ENCODE peak calls at places on chromosomes 2 and 18, in nine cellular contexts. One of them, this sample, is unnamed.

GRCh38 chr2:83584674-83585073 is 874.4 kb downstream of the SUCLG1 start:
- DNase-seq in adrenal gland: no peak
- DNase-seq in A549: no peak
- DNase-seq in cardiac muscle cell: no peak
- DNase-seq in Panc1: no peak
- DNase-seq in body of pancreas: no peak
- DNase-seq in progenitor cell of endocrine pancreas: no peak
- DNase-seq in GM12865: no peak
- DNase-seq in PC-9: no peak
- DNase-seq in this sample: no peak

GRCh38 chr18:56789004-56789888 is 138.1 kb downstream of the WDR7 start:
- DNase-seq in adrenal gland: no peak
- DNase-seq in A549: peak
- DNase-seq in cardiac muscle cell: peak
- DNase-seq in Panc1: peak
- DNase-seq in body of pancreas: peak
- DNase-seq in progenitor cell of endocrine pancreas: no peak
- DNase-seq in GM12865: peak
- DNase-seq in PC-9: no peak
- DNase-seq in this sample: peak

GRCh38 chr2:102893870-102894269 is 132.0 kb downstream of the TMEM182 start:
- DNase-seq in adrenal gland: no peak
- DNase-seq in A549: no peak
- DNase-seq in cardiac muscle cell: no peak
- DNase-seq in Panc1: no peak
- DNase-seq in body of pancreas: no peak
- DNase-seq in progenitor cell of endocrine pancreas: no peak
- DNase-seq in GM12865: no peak
- DNase-seq in PC-9: no peak
- DNase-seq in this sample: no peak

GRCh38 chr2:64086347-64087082 is 57.7 kb downstream of the PELI1 start:
- DNase-seq in adrenal gland: no peak
- DNase-seq in A549: no peak
- DNase-seq in cardiac muscle cell: no peak
- DNase-seq in Panc1: no peak
- DNase-seq in body of pancreas: no peak
- DNase-seq in progenitor cell of endocrine pancreas: no peak
- DNase-seq in GM12865: no peak
- DNase-seq in PC-9: no peak
- DNase-seq in this sample: no peak

GRCh38 chr2:1052671-1053270 is 102.1 kb downstream of the SNTG2 start:
- DNase-seq in adrenal gland: no peak
- DNase-seq in A549: no peak
- DNase-seq in cardiac muscle cell: no peak
- DNase-seq in Panc1: no peak
- DNase-seq in body of pancreas: no peak
- DNase-seq in progenitor cell of endocrine pancreas: no peak
- DNase-seq in GM12865: no peak
- DNase-seq in PC-9: no peak
- DNase-seq in this sample: no peak

GRCh38 chr2:114254875-114255274 is 187.6 kb upstream of the DPP10 start:
- DNase-seq in adrenal gland: no peak
- DNase-seq in A549: no peak
- DNase-seq in cardiac muscle cell: no peak
- DNase-seq in Panc1: no peak
- DNase-seq in body of pancreas: no peak
- DNase-seq in progenitor cell of endocrine pancreas: no peak
- DNase-seq in GM12865: no peak
- DNase-seq in PC-9: no peak
- DNase-seq in this sample: no peak

GRCh38 chr2:215396595-215397313 is 39.1 kb downstream of the FN1 start:
- DNase-seq in adrenal gland: no peak
- DNase-seq in A549: no peak
- DNase-seq in cardiac muscle cell: no peak
- DNase-seq in Panc1: no peak
- DNase-seq in body of pancreas: no peak
- DNase-seq in progenitor cell of endocrine pancreas: no peak
- DNase-seq in GM12865: no peak
- DNase-seq in PC-9: no peak
- DNase-seq in this sample: no peak

GRCh38 chr2:9693138-9693520 is 62.3 kb upstream of the YWHAQ start:
- DNase-seq in adrenal gland: no peak
- DNase-seq in A549: no peak
- DNase-seq in cardiac muscle cell: no peak
- DNase-seq in Panc1: no peak
- DNase-seq in body of pancreas: no peak
- DNase-seq in progenitor cell of endocrine pancreas: no peak
- DNase-seq in GM12865: peak
- DNase-seq in PC-9: no peak
- DNase-seq in this sample: no peak

GRCh38 chr18:76209597-76209996 is 285.4 kb downstream of the ZNF516 start:
- DNase-seq in adrenal gland: no peak
- DNase-seq in A549: no peak
- DNase-seq in cardiac muscle cell: no peak
- DNase-seq in Panc1: peak
- DNase-seq in body of pancreas: no peak
- DNase-seq in progenitor cell of endocrine pancreas: no peak
- DNase-seq in GM12865: peak
- DNase-seq in PC-9: no peak
- DNase-seq in this sample: no peak

GRCh38 chr2:37781028-37781427 is 109.6 kb upstream of the CDC42EP3 start:
- DNase-seq in adrenal gland: no peak
- DNase-seq in A549: peak
- DNase-seq in cardiac muscle cell: no peak
- DNase-seq in Panc1: no peak
- DNase-seq in body of pancreas: no peak
- DNase-seq in progenitor cell of endocrine pancreas: no peak
- DNase-seq in GM12865: no peak
- DNase-seq in PC-9: no peak
- DNase-seq in this sample: no peak

GRCh38 chr18:44943201-44943881 is 262.7 kb downstream of the SETBP1 start:
- DNase-seq in adrenal gland: peak
- DNase-seq in A549: no peak
- DNase-seq in cardiac muscle cell: no peak
- DNase-seq in Panc1: no peak
- DNase-seq in body of pancreas: no peak
- DNase-seq in progenitor cell of endocrine pancreas: no peak
- DNase-seq in GM12865: no peak
- DNase-seq in PC-9: peak
- DNase-seq in this sample: no peak

GRCh38 chr2:27714851-27715291 is 51.2 kb downstream of the SLC4A1AP start:
- DNase-seq in adrenal gland: no peak
- DNase-seq in A549: peak
- DNase-seq in cardiac muscle cell: no peak
- DNase-seq in Panc1: no peak
- DNase-seq in body of pancreas: no peak
- DNase-seq in progenitor cell of endocrine pancreas: no peak
- DNase-seq in GM12865: no peak
- DNase-seq in PC-9: no peak
- DNase-seq in this sample: no peak

GRCh38 chr2:23545391-23545790 is 160.4 kb downstream of the KLHL29 start:
- DNase-seq in adrenal gland: no peak
- DNase-seq in A549: no peak
- DNase-seq in cardiac muscle cell: no peak
- DNase-seq in Panc1: no peak
- DNase-seq in body of pancreas: no peak
- DNase-seq in progenitor cell of endocrine pancreas: no peak
- DNase-seq in GM12865: no peak
- DNase-seq in PC-9: no peak
- DNase-seq in this sample: no peak

GRCh38 chr2:144322379-144322778 is 197.5 kb downstream of the ZEB2 start:
- DNase-seq in adrenal gland: no peak
- DNase-seq in A549: no peak
- DNase-seq in cardiac muscle cell: no peak
- DNase-seq in Panc1: no peak
- DNase-seq in body of pancreas: no peak
- DNase-seq in progenitor cell of endocrine pancreas: no peak
- DNase-seq in GM12865: no peak
- DNase-seq in PC-9: no peak
- DNase-seq in this sample: no peak

GRCh38 chr18:3269241-3269640 is 7.3 kb downstream of the MYL12B start:
- DNase-seq in adrenal gland: no peak
- DNase-seq in A549: no peak
- DNase-seq in cardiac muscle cell: no peak
- DNase-seq in Panc1: no peak
- DNase-seq in body of pancreas: no peak
- DNase-seq in progenitor cell of endocrine pancreas: no peak
- DNase-seq in GM12865: no peak
- DNase-seq in PC-9: no peak
- DNase-seq in this sample: no peak

DNA sequence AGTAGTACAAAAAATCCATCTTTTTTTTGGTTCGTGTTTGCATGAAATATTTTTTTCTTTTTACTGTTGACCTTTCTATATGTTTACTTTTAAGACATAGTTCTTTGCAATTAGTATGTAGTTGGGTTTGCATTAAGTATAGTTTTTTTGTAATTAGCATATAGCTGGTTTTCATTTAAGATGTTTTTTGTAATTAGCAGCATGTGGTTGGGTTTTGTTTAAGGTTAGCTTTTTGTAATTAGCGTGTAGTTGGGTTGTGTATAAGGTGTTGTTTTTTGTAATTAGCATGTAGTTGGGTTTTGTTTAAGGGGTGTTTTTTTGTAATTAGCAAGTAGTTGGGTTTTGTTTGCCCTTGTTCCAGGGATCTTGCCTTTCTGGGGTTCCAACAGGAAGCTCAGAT is 193.1 kb downstream of the LPIN1 start:
- DNase-seq in adrenal gland: no peak
- DNase-seq in A549: no peak
- DNase-seq in cardiac muscle cell: no peak
- DNase-seq in Panc1: no peak
- DNase-seq in body of pancreas: no peak
- DNase-seq in progenitor cell of endocrine pancreas: no peak
- DNase-seq in GM12865: no peak
- DNase-seq in PC-9: no peak
- DNase-seq in this sample: no peak
- TF ChIP-seq CTCF in adrenal gland: no peak
- TF ChIP-seq CTCF in A549: no peak
- TF ChIP-seq CTCF in cardiac muscle cell: no peak
- TF ChIP-seq CTCF in Panc1: no peak
- TF ChIP-seq CTCF in body of pancreas: no peak
- TF ChIP-seq CTCF in progenitor cell of endocrine pancreas: no peak
- TF ChIP-seq CTCF in GM12865: no peak
- TF ChIP-seq CTCF in PC-9: no peak
- TF ChIP-seq CTCF in this sample: no peak

GRCh38 chr2:168244318-168244717 is 3.1 kb downstream of the STK39 start:
- DNase-seq in adrenal gland: no peak
- DNase-seq in A549: no peak
- DNase-seq in cardiac muscle cell: peak
- DNase-seq in Panc1: no peak
- DNase-seq in body of pancreas: peak
- DNase-seq in progenitor cell of endocrine pancreas: no peak
- DNase-seq in GM12865: peak
- DNase-seq in PC-9: no peak
- DNase-seq in this sample: no peak

GRCh38 chr2:168247341-168248305 is at the start of gene STK39:
- DNase-seq in adrenal gland: peak
- DNase-seq in A549: peak
- DNase-seq in cardiac muscle cell: peak
- DNase-seq in Panc1: no peak
- DNase-seq in body of pancreas: peak
- DNase-seq in progenitor cell of endocrine pancreas: peak
- DNase-seq in GM12865: peak
- DNase-seq in PC-9: peak
- DNase-seq in this sample: peak

GRCh38 chr2:168246072-168246482 is 1.3 kb downstream of the STK39 start:
- DNase-seq in adrenal gland: no peak
- DNase-seq in A549: no peak
- DNase-seq in cardiac muscle cell: no peak
- DNase-seq in Panc1: no peak
- DNase-seq in body of pancreas: no peak
- DNase-seq in progenitor cell of endocrine pancreas: no peak
- DNase-seq in GM12865: no peak
- DNase-seq in PC-9: no peak
- DNase-seq in this sample: no peak

GRCh38 chr2:168245074-168245825 is 2.1 kb downstream of the STK39 start:
- DNase-seq in adrenal gland: no peak
- DNase-seq in A549: no peak
- DNase-seq in cardiac muscle cell: no peak
- DNase-seq in Panc1: no peak
- DNase-seq in body of pancreas: no peak
- DNase-seq in progenitor cell of endocrine pancreas: no peak
- DNase-seq in GM12865: no peak
- DNase-seq in PC-9: no peak
- DNase-seq in this sample: no peak

GRCh38 chr2:168246483-168247340 is 683 bp downstream of the STK39 start:
- DNase-seq in adrenal gland: peak
- DNase-seq in A549: peak
- DNase-seq in cardiac muscle cell: peak
- DNase-seq in Panc1: no peak
- DNase-seq in body of pancreas: peak
- DNase-seq in progenitor cell of endocrine pancreas: peak
- DNase-seq in GM12865: peak
- DNase-seq in PC-9: peak
- DNase-seq in this sample: peak
- TF ChIP-seq CTCF in adrenal gland: no peak
- TF ChIP-seq CTCF in A549: peak
- TF ChIP-seq CTCF in cardiac muscle cell: peak
- TF ChIP-seq CTCF in Panc1: peak
- TF ChIP-seq CTCF in body of pancreas: peak
- TF ChIP-seq CTCF in progenitor cell of endocrine pancreas: peak
- TF ChIP-seq CTCF in GM12865: no peak
- TF ChIP-seq CTCF in PC-9: peak
- TF ChIP-seq CTCF in this sample: no peak

GRCh38 chr2:150332378-150332777 is 155.1 kb downstream of the RND3 start:
- DNase-seq in adrenal gland: no peak
- DNase-seq in A549: no peak
- DNase-seq in cardiac muscle cell: no peak
- DNase-seq in Panc1: no peak
- DNase-seq in body of pancreas: peak
- DNase-seq in progenitor cell of endocrine pancreas: no peak
- DNase-seq in GM12865: no peak
- DNase-seq in PC-9: peak
- DNase-seq in this sample: no peak
- TF ChIP-seq CTCF in adrenal gland: no peak
- TF ChIP-seq CTCF in A549: no peak
- TF ChIP-seq CTCF in cardiac muscle cell: no peak
- TF ChIP-seq CTCF in Panc1: no peak
- TF ChIP-seq CTCF in body of pancreas: no peak
- TF ChIP-seq CTCF in progenitor cell of endocrine pancreas: no peak
- TF ChIP-seq CTCF in GM12865: no peak
- TF ChIP-seq CTCF in PC-9: no peak
- TF ChIP-seq CTCF in this sample: no peak

DNA sequence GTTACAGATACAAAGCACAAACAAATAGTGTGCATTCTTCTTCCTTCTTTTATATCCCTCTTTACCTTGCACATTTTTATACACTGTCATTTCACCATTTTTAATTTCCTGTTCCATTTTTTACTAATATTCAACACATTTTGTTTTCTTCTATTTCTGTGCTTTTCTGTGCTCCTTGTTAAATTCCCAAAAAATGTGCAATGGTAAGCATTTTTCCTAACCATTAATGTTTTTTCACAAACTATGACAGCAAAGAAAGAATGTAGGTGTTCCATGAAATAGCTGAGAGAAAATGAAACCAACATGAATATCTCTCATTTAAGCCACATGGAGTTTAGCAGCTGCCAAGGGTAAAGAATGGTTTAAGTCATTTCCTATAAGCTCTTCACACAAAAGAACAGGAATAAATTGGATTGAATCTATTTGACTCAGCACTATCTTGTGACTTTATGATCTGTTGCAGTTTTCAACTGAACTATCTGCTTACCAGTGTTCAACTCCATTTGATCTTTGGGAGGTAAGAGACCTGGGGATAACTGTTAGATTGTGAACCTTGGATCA is 145.7 kb upstream of the CDH19 start:
- DNase-seq in adrenal gland: no peak
- DNase-seq in A549: no peak
- DNase-seq in cardiac muscle cell: no peak
- DNase-seq in Panc1: no peak
- DNase-seq in body of pancreas: no peak
- DNase-seq in progenitor cell of endocrine pancreas: no peak
- DNase-seq in GM12865: no peak
- DNase-seq in PC-9: no peak
- DNase-seq in this sample: no peak
- TF ChIP-seq CTCF in adrenal gland: no peak
- TF ChIP-seq CTCF in A549: no peak
- TF ChIP-seq CTCF in cardiac muscle cell: no peak
- TF ChIP-seq CTCF in Panc1: no peak
- TF ChIP-seq CTCF in body of pancreas: no peak
- TF ChIP-seq CTCF in progenitor cell of endocrine pancreas: no peak
- TF ChIP-seq CTCF in GM12865: no peak
- TF ChIP-seq CTCF in PC-9: no peak
- TF ChIP-seq CTCF in this sample: no peak